ENCODE peak calls at places on chromosome 20, in seven cellular contexts. Q is HCT116; H is ovary; E is CD4-positive, CD25-positive, alpha-beta regulatory T cell; K is CD4-positive, alpha-beta memory T cell; C is transverse colon; S is heart left ventricle. J is an unnamed sample.
A peak's percentile ranks its signal among the peaks of the same experiment; 100 is the strongest.

GRCh38 chr20:5865604-5866003 is 84.7 kb downstream of the TRMT6 start:
- DNase-seq in Q (no peak), H (no peak), E (no peak), K (no peak), C (no peak), S (no peak), J (no peak)

GRCh38 chr20:54176610-54177009 is 2.8 kb upstream of the CYP24A1 start:
- DNase-seq in Q (no peak), H (no peak), E (no peak), K (no peak), C (no peak), S (no peak), J (no peak)

GRCh38 chr20:4821590-4821989 is 99.9 kb downstream of the PRND start:
- DNase-seq in Q (no peak), H (no peak), E (no peak), K (no peak), C (no peak), S (no peak), J (no peak)

GRCh38 chr20:62066983-62067433 is 1.3 kb upstream of the TAF4 start:
- DNase-seq in Q (no peak), H (peak; percentile 48), E (no peak), K (no peak), C (peak; percentile 46), S (no peak), J (no peak)

GRCh38 chr20:37901280-37901666 is 1.7 kb upstream of the VSTM2L start:
- DNase-seq in Q (no peak), H (no peak), E (no peak), K (no peak), C (no peak), S (no peak), J (no peak)

GRCh38 chr20:34249291-34249690 is 8.1 kb downstream of the ASIP start:
- DNase-seq in Q (no peak), H (no peak), E (no peak), K (no peak), C (no peak), S (no peak), J (no peak)

GRCh38 chr20:51831891-51832675 is 29.8 kb upstream of the SALL4 start:
- DNase-seq in Q (no peak), H (no peak), E (no peak), K (no peak), C (no peak), S (no peak), J (no peak)

GRCh38 chr20:10350188-10350842 is 83.7 kb downstream of the MKKS start:
- DNase-seq in Q (no peak), H (no peak), E (no peak), K (no peak), C (no peak), S (no peak), J (no peak)

GRCh38 chr20:41161886-41162285 is 24.5 kb downstream of the PLCG1 start:
- DNase-seq in Q (no peak), H (no peak), E (no peak), K (no peak), C (no peak), S (no peak), J (no peak)

GRCh38 chr20:8129211-8129986 is 2.7 kb upstream of the PLCB1 start:
- DNase-seq in Q (no peak), H (no peak), E (no peak), K (no peak), C (no peak), S (no peak), J (no peak)

GRCh38 chr20:8633366-8633765 is 435.5 kb upstream of the PLCB4 start:
- DNase-seq in Q (no peak), H (no peak), E (no peak), K (no peak), C (no peak), S (no peak), J (no peak)

GRCh38 chr20:20699144-20699543 is 13.3 kb downstream of the RALGAPA2 start:
- DNase-seq in Q (no peak), H (no peak), E (no peak), K (no peak), C (no peak), S (no peak), J (no peak)

GRCh38 chr20:8267009-8267408 is 134.9 kb downstream of the PLCB1 start:
- DNase-seq in Q (no peak), H (no peak), E (no peak), K (no peak), C (no peak), S (no peak), J (no peak)

GRCh38 chr20:19730716-19731115 is 27.3 kb upstream of the RIN2 start:
- DNase-seq in Q (no peak), H (no peak), E (no peak), K (no peak), C (no peak), S (no peak), J (no peak)

DNA sequence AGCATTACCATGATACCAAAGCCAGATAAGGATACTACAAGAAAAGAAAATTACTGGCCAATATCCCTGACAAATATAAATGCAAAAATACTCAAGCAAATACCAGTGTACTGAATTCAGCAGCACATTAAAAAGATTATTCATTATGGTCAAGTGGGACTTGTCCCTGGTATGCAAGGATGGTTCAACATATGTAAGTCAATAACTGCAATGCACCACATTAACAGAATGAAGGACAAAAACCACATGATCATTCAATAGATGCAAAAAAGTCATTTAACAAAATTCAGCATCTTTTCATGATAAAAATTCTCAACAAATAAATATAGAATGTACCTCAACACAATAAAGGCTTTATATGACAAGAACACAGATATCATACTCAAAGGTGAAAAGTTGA is 9.1 kb upstream of the DEFB125 start:
- DNase-seq in Q (no peak), H (no peak), E (no peak), K (no peak), C (no peak), S (no peak), J (no peak)
- H3K9me3 ChIP-seq in Q (no peaks in the 10 kb centered on the region), H (no peaks in the 10 kb centered on the region), E (peaks cover 4% of the 10 kb centered on the region), K (no peaks in the 10 kb centered on the region), C (no peaks in the 10 kb centered on the region), S (no peaks in the 10 kb centered on the region), J (peaks cover 15% of the 10 kb centered on the region)

GRCh38 chr20:49272654-49273053 is 5.2 kb downstream of the ZNFX1 start:
- DNase-seq in Q (no peak), H (no peak), E (no peak), K (no peak), C (no peak), S (no peak), J (no peak)
- H3K4me1 ChIP-seq in Q (peaks cover 8% of the 10 kb centered on the region), H (peaks cover 4% of the 10 kb centered on the region), E (peaks cover 55% of the 10 kb centered on the region), K (peaks cover 82% of the 10 kb centered on the region), C (peaks cover 46% of the 10 kb centered on the region), S (peaks cover 17% of the 10 kb centered on the region), J (peaks cover 14% of the 10 kb centered on the region)

GRCh38 chr20:56204206-56204605 is 44.3 kb upstream of the MC3R start:
- DNase-seq in Q (no peak), H (no peak), E (no peak), K (no peak), C (no peak), S (no peak), J (no peak)
- H3K9me3 ChIP-seq in Q (peaks cover 13% of the 10 kb centered on the region), H (no peaks in the 10 kb centered on the region), E (peaks cover 17% of the 10 kb centered on the region), K (no peaks in the 10 kb centered on the region), C (peaks cover 5% of the 10 kb centered on the region), S (no peaks in the 10 kb centered on the region), J (peaks cover 10% of the 10 kb centered on the region)

GRCh38 chr20:32464401-32465091 is 106.4 kb downstream of the ASXL1 start:
- DNase-seq in Q (no peak), H (no peak), E (no peak), K (no peak), C (no peak), S (peak; percentile 38), J (no peak)

GRCh38 chr20:32466739-32467505 is 108.8 kb downstream of the ASXL1 start:
- DNase-seq in Q (no peak), H (no peak), E (no peak), K (peak; percentile 17), C (no peak), S (peak; percentile 52), J (no peak)

GRCh38 chr20:32462900-32463641 is 104.9 kb downstream of the ASXL1 start:
- DNase-seq in Q (no peak), H (no peak), E (no peak), K (no peak), C (peak; percentile 79), S (peak; percentile 49), J (no peak)

GRCh38 chr20:32463642-32464400 is 105.7 kb downstream of the ASXL1 start:
- DNase-seq in Q (no peak), H (no peak), E (no peak), K (no peak), C (peak; percentile 80), S (peak; percentile 61), J (no peak)

GRCh38 chr20:32465092-32465900 is 107.2 kb downstream of the ASXL1 start:
- DNase-seq in Q (no peak), H (peak; percentile 46), E (no peak), K (peak; percentile 12), C (peak; percentile 94), S (peak; percentile 82), J (peak; percentile 74)
- H3K4me1 ChIP-seq in Q (no peaks in the 10 kb centered on the region), H (peaks cover 9% of the 10 kb centered on the region), E (no peaks in the 10 kb centered on the region), K (no peaks in the 10 kb centered on the region), C (peaks cover 80% of the 10 kb centered on the region), S (peaks cover 3% of the 10 kb centered on the region), J (no peaks in the 10 kb centered on the region)

J was measured in lung.